ENCODE peak calls at places on chromosomes 13 and 19, in six cellular contexts. D is heart right ventricle, G is upper lobe of left lung, P is NCI-H69, M is fibroblast of the aortic adventitia, H is GM03348. J is an unnamed sample.

GRCh38 chr13:112053167-112053743 is 13.7 kb upstream of the SOX1 start:
- DNase-seq in H (no peak), G (no peak), D (no peak), M (no peak), P (no peak), J (no peak)

GRCh38 chr13:32153056-32153455 is 121.5 kb downstream of the FRY start:
- DNase-seq in G (no peak), D (no peak), P (no peak), M (peak), H (peak), J (no peak)

GRCh38 chr13:65336106-65336603 is 1894.0 kb downstream of the PCDH9 start:
- DNase-seq in G (no peak), D (no peak), H (no peak), P (peak), M (no peak), J (no peak)

GRCh38 chr19:20503536-20503935 is 62.0 kb downstream of the ZNF737 start:
- DNase-seq in G (no peak), M (peak), H (no peak), P (peak), D (peak), J (no peak)

GRCh38 chr13:101611491-101612475 is 159.3 kb downstream of the ITGBL1 start:
- DNase-seq in M (no peak), G (no peak), P (no peak), H (no peak), D (no peak), J (no peak)

GRCh38 chr13:46281779-46282178 is 70.1 kb downstream of the LRRC63 start:
- DNase-seq in P (no peak), G (no peak), H (no peak), D (no peak), M (no peak), J (no peak)

GRCh38 chr19:38905620-38906019 is 5.9 kb downstream of the NFKBIB start:
- DNase-seq in D (no peak), P (no peak), H (no peak), M (no peak), G (no peak), J (no peak)

GRCh38 chr13:51955281-51955771 is 55.9 kb downstream of the ATP7B start:
- DNase-seq in D (no peak), G (no peak), M (no peak), P (peak), H (no peak), J (no peak)

GRCh38 chr19:18014197-18014596 is 6.2 kb downstream of the ARRDC2 start:
- DNase-seq in P (no peak), G (no peak), D (no peak), M (no peak), H (no peak), J (no peak)

GRCh38 chr13:27354379-27354778 is 70.0 kb upstream of the GTF3A start:
- DNase-seq in M (peak), P (no peak), G (no peak), D (no peak), H (peak), J (no peak)

GRCh38 chr19:19499272-19499995 is 15.9 kb downstream of the TSSK6 start:
- DNase-seq in P (no peak), H (no peak), M (no peak), D (no peak), G (no peak), J (no peak)

GRCh38 chr19:1360818-1361461 is 22.8 kb upstream of the NDUFS7 start:
- DNase-seq in H (peak), G (peak), M (peak), P (peak), D (peak), J (no peak)

GRCh38 chr13:43473437-43473836 is 313.3 kb downstream of the ENOX1 start:
- DNase-seq in H (no peak), M (peak), P (peak), D (peak), G (no peak), J (no peak)

GRCh38 chr13:94479559-94480095 is at the start of gene DCT:
- DNase-seq in P (peak), G (no peak), H (no peak), D (no peak), M (no peak), J (no peak)

GRCh38 chr13:33204130-33204927 is 81.2 kb downstream of the STARD13 start:
- DNase-seq in M (peak), H (peak), P (no peak), G (no peak), D (peak), J (no peak)

GRCh38 chr13:42078113-42078769 is 29.8 kb downstream of the DGKH start:
- DNase-seq in P (no peak), M (no peak), H (peak), D (no peak), G (no peak), J (no peak)

GRCh38 chr19:50959731-50960500 is 7.1 kb upstream of the KLK5 start:
- DNase-seq in D (no peak), H (no peak), P (no peak), M (no peak), G (no peak), J (no peak)

GRCh38 chr13:39515231-39515630 is 87.8 kb downstream of the LHFPL6 start:
- DNase-seq in P (peak), D (no peak), M (no peak), H (no peak), G (no peak), J (no peak)

GRCh38 chr19:2426661-2427322 is 594 bp downstream of the TIMM13 start:
- DNase-seq in P (peak), G (peak), D (no peak), M (peak), H (peak), J (peak)

GRCh38 chr13:30735025-30735967 is at the start of gene ALOX5AP:
- DNase-seq in G (no peak), M (no peak), P (no peak), H (no peak), D (no peak), J (peak)

GRCh38 chr13:35840991-35841604 is 290.1 kb downstream of the DCLK1 start:
- DNase-seq in D (no peak), M (no peak), G (no peak), H (no peak), P (no peak), J (no peak)

GRCh38 chr13:103140001-103140671 is 73.9 kb upstream of the SLC10A2 start:
- DNase-seq in M (no peak), H (no peak), D (no peak), G (no peak), P (peak), J (peak)

GRCh38 chr19:56098731-56099577 is 22.1 kb downstream of the ZNF787 start:
- DNase-seq in H (no peak), P (no peak), M (no peak), D (no peak), G (peak), J (no peak)

GRCh38 chr19:35963514-35963913 is 27.3 kb downstream of the LRFN3 start:
- DNase-seq in G (no peak), D (peak), P (no peak), M (peak), H (peak), J (no peak)

J was measured in Jurkat, Clone E6-1.